ENCODE peak calls at places on chromosomes 13 and 19, in four cellular contexts. F, X, K and H are unnamed samples.

GRCh38 chr19:48154003-48154402 is 16.1 kb downstream of the LIG1 start:
- DNase-seq in K (peak), F (no peak), X (no peak), H (no peak)

GRCh38 chr13:112068531-112069062 is 1.6 kb downstream of the SOX1 start:
- DNase-seq in F (no peak), K (no peak), X (no peak), H (peak)

GRCh38 chr13:31036717-31037116 is 104.3 kb downstream of the TEX26 start:
- DNase-seq in F (no peak), K (no peak), X (no peak), H (no peak)

GRCh38 chr13:51125495-51126226 is 14.6 kb upstream of the C13orf42 start:
- DNase-seq in X (peak), F (peak), K (peak), H (peak)

GRCh38 chr19:11481777-11482383 is 1.0 kb upstream of the ELAVL3 start:
- DNase-seq in K (peak), F (peak), X (peak), H (peak)

GRCh38 chr13:63198076-63198475 is 1782.4 kb upstream of the PCDH20 start:
- DNase-seq in X (no peak), F (no peak), K (no peak), H (no peak)

GRCh38 chr13:41827507-41828213 is 133.2 kb downstream of the VWA8 start:
- DNase-seq in K (no peak), F (no peak), X (peak), H (no peak)

GRCh38 chr13:75870397-75870801 is 234.3 kb downstream of the LMO7 start:
- DNase-seq in F (peak), X (peak), K (no peak), H (no peak)

GRCh38 chr13:44302948-44303575 is 70.6 kb upstream of the SERP2 start:
- DNase-seq in X (no peak), F (no peak), K (no peak), H (no peak)

GRCh38 chr19:43667524-43668405 is 2.2 kb downstream of the PLAUR start:
- DNase-seq in K (no peak), F (peak), X (no peak), H (no peak)

GRCh38 chr13:42384265-42384664 is 112.3 kb downstream of the AKAP11 start:
- DNase-seq in F (no peak), K (no peak), X (no peak), H (no peak)

GRCh38 chr13:19991531-19991930 is 33.0 kb downstream of the ZMYM2 start:
- DNase-seq in K (no peak), F (no peak), X (no peak), H (no peak)

GRCh38 chr19:23957660-23958281 is 43.1 kb downstream of the ZNF726 start:
- DNase-seq in X (peak), K (no peak), F (no peak), H (no peak)

GRCh38 chr13:77868717-77869116 is 49.9 kb downstream of the EDNRB start:
- DNase-seq in X (no peak), K (no peak), F (no peak), H (no peak)

GRCh38 chr19:30112666-30113065 is 170.6 kb downstream of the URI1 start:
- DNase-seq in X (no peak), F (no peak), K (no peak), H (no peak)

GRCh38 chr13:63124863-63125262 is 1709.2 kb upstream of the PCDH20 start:
- DNase-seq in X (peak), F (no peak), K (peak), H (no peak)

GRCh38 chr13:22194106-22194810 is 523.4 kb downstream of the FGF9 start:
- DNase-seq in K (no peak), F (no peak), X (no peak), H (no peak)

GRCh38 chr19:19319725-19320361 is 466 bp downstream of the SUGP1 start:
- DNase-seq in K (no peak), X (no peak), F (peak), H (no peak)

GRCh38 chr13:95494082-95494681 is 58.3 kb upstream of the CLDN10 start:
- DNase-seq in K (peak), X (peak), F (peak), H (no peak)
- TF ChIP-seq RNF2 in K (no peak), X (no peak), F (no peak), H (no peak)

GRCh38 chr19:4538601-4538954 is 1.3 kb downstream of the LRG1 start:
- DNase-seq in K (no peak), F (no peak), X (no peak), H (no peak)

GRCh38 chr19:4541114-4541805 is 1.4 kb upstream of the LRG1 start:
- DNase-seq in X (no peak), K (no peak), F (no peak), H (no peak)

GRCh38 chr19:4537953-4538600 is 1.8 kb downstream of the LRG1 start:
- DNase-seq in K (no peak), X (no peak), F (peak), H (no peak)

GRCh38 chr19:4539169-4539696 is 603 bp downstream of the LRG1 start:
- DNase-seq in X (no peak), F (no peak), K (no peak), H (no peak)

DNA sequence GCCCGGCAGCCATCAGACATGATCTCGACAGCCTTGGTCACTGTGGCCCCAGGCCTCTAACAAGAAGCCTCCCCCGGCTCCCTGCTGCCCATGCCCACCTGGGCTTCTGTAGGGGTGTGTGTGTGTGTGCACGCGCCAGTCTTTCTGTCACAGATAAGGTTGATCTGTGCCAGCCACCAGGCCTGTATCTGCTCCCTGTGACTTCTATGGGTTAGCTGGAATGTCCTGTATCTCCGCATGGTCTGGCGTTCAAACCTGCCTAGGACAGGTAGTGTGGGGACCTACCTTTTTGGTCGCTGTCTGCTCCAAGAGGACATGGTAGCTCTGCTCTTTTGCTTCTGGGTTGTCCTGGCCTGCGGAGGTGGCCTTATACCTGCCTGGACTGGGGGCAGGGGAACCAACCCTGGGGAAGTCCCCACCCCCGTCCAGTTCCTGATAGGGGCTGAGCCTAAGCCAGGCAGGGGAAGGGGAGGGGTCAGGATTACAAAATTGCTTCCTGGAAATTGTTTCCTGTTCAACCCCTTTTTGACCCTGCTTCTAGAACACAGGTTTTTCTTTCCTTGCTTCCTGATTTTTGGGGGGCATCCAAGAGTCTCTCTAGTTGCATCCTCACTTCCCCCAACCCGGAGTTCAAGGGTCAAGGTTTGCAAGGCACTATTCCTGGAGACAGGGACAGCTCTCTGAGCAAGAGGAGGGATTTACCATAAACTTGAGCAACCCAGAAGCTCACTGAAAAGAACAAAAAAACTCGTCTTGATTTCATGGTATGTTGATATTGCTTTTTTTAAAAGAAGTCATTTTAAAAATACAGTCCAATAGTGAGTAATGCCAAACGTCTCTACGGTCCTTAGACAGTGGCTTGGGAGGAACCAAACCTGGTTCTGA is at the start of gene LRG1:
- DNase-seq in X (no peak), K (peak), F (peak), H (no peak)
- H3K4me3 ChIP-seq in X (no peak), K (peak), F (peak), H (no peak)

GRCh38 chr13:35718084-35718483 is 241.6 kb upstream of the MAB21L1 start:
- DNase-seq in X (peak), K (no peak), F (no peak), H (no peak)
- TF ChIP-seq RNF2 in X (no peak), K (no peak), F (no peak), H (no peak)

DNA sequence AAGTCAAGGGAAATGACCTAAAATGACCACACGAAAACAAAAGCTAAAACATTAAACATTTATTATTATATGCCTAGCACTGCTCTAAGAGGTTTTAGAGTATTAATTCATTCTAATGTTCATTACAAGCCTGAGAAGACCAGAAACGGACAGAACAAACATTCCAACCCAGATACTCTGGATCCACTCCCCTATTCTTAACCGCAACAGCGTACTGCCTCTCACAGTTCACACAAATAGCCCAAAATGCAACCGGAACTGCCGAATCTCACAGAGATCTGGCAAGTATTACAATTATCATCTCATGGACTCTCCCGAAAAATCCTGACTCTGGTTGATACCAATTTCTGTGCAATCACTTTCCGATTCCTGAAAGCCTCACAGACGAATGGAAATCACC is 1.4 kb downstream of the ZNF780B start:
- DNase-seq in K (no peak), X (no peak), F (peak), H (no peak)
- H3K4me3 ChIP-seq in K (peak), X (no peak), F (peak), H (peak)